ENCODE peak calls at places on chromosomes 2 and 18, in four cellular contexts. N is stimulated activated CD8-positive, alpha-beta memory T cell treated with anti-CD3 and anti-CD28 coated beads, Interleukin-4, amount 100 ng/mL, for 1 hour; C is aorta; G is mesothelial cell of epicardium. X is an unnamed sample.

GRCh38 chr2:230924470-230925341 is at the start of gene GPR55:
- DNase-seq in N (no peak), C (no peak), G (no peak), X (peak; percentile 41)

GRCh38 chr2:179129574-179130238 is 79.8 kb upstream of the CCDC141 start:
- DNase-seq in N (no peak), C (no peak), G (no peak), X (no peak)

GRCh38 chr2:104944495-104944894 is 90.6 kb downstream of the POU3F3 start:
- DNase-seq in C (no peak), N (no peak), G (no peak), X (no peak)

GRCh38 chr18:35688757-35689156 is 107.2 kb downstream of the GALNT1 start:
- DNase-seq in G (no peak), N (no peak), C (no peak), X (no peak)

GRCh38 chr2:238706163-238706562 is 141.7 kb upstream of the TWIST2 start:
- DNase-seq in G (no peak), N (no peak), C (no peak), X (no peak)

GRCh38 chr2:191115801-191116200 is 35.0 kb downstream of the STAT4 start:
- DNase-seq in G (no peak), N (no peak), C (no peak), X (no peak)

GRCh38 chr18:76345901-76346300 is 149.1 kb downstream of the ZNF516 start:
- DNase-seq in N (no peak), G (no peak), C (no peak), X (no peak)

GRCh38 chr2:100365434-100365833 is 43.1 kb upstream of the LONRF2 start:
- DNase-seq in G (no peak), C (no peak), N (no peak), X (no peak)

GRCh38 chr2:196083601-196084000 is 15.0 kb upstream of the DNAH7 start:
- DNase-seq in N (no peak), C (no peak), G (no peak), X (no peak)

GRCh38 chr2:25903216-25903776 is 25.0 kb upstream of the ASXL2 start:
- DNase-seq in N (no peak), C (no peak), G (no peak), X (no peak)

GRCh38 chr2:234587341-234588053 is 90.6 kb upstream of the ARL4C start:
- DNase-seq in G (no peak), N (no peak), C (no peak), X (no peak)

GRCh38 chr2:51723716-51724115 is 691.8 kb upstream of the NRXN1 start:
- DNase-seq in C (no peak), N (no peak), G (no peak), X (no peak)

GRCh38 chr2:129849559-129850160 is 129.8 kb upstream of the RAB6C start:
- DNase-seq in G (no peak), N (no peak), C (no peak), X (no peak)

GRCh38 chr2:112669667-112670066 is 23.9 kb downstream of the SLC20A1 start:
- DNase-seq in N (no peak), G (no peak), C (no peak), X (no peak)

GRCh38 chr2:33014268-33014667 is 67.5 kb downstream of the LTBP1 start:
- DNase-seq in C (no peak), G (no peak), N (no peak), X (no peak)

GRCh38 chr2:216234106-216234505 is 125.0 kb downstream of the XRCC5 start:
- DNase-seq in C (no peak), G (no peak), N (no peak), X (no peak)

GRCh38 chr2:140861666-140862065 is 1269.2 kb downstream of the LRP1B start:
- DNase-seq in G (no peak), N (no peak), C (no peak), X (no peak)

GRCh38 chr2:157262248-157262647 is 4.7 kb downstream of the GALNT5 start:
- DNase-seq in G (no peak), N (no peak), C (no peak), X (no peak)

GRCh38 chr18:70431203-70431624 is 142.4 kb downstream of the SOCS6 start:
- DNase-seq in C (no peak), N (no peak), G (no peak), X (no peak)

GRCh38 chr2:130391058-130391871 is 35.4 kb downstream of the PTPN18 start:
- DNase-seq in G (peak; percentile 80), N (no peak), C (peak; percentile 92), X (peak; percentile 84)

GRCh38 chr2:68172990-68173715 is 15.5 kb downstream of the PNO1 start:
- DNase-seq in G (no peak), N (no peak), C (no peak), X (no peak)

GRCh38 chr2:44009136-44009744 is 13.5 kb upstream of the LRPPRC start:
- DNase-seq in N (no peak), C (no peak), G (no peak), X (no peak)

GRCh38 chr2:216082805-216083204 is 1.1 kb downstream of the TMEM169 start:
- DNase-seq in C (peak; percentile 52), N (no peak), G (no peak), X (no peak)

GRCh38 chr2:238636269-238637073 is 209.7 kb downstream of the ASB1 start:
- DNase-seq in G (no peak), C (no peak), N (no peak), X (no peak)

GRCh38 chr2:25698752-25699151 is 25.4 kb upstream of the DTNB start:
- DNase-seq in C (no peak), N (no peak), G (no peak), X (no peak)

GRCh38 chr2:160352492-160352891 is 141.1 kb downstream of the RBMS1 start:
- DNase-seq in C (no peak), G (no peak), N (no peak), X (no peak)

GRCh38 chr2:221075203-221075602 is 496.9 kb downstream of the EPHA4 start:
- DNase-seq in C (no peak), G (no peak), N (no peak), X (no peak)